ENCODE peak calls at places on chromosomes 13 and 19, in nine cellular contexts. O, P, Y, F, I, X, C, W and U are unnamed samples.

GRCh38 chr19:12833747-12834417 is 497 bp downstream of the RTBDN start:
- DNase-seq in C (peak; percentile 31), I (no peak), O (no peak), F (peak; percentile 67), X (peak; percentile 44), W (no peak), P (no peak), Y (peak; percentile 29), U (peak; percentile 87)

GRCh38 chr19:47357788-47358680 is 8.9 kb downstream of the DHX34 start:
- DNase-seq in O (no peak), I (no peak), P (no peak), F (no peak), Y (no peak), X (no peak), C (no peak), W (no peak), U (peak; percentile 38)

GRCh38 chr19:49435670-49436069 is 5.7 kb downstream of the SLC17A7 start:
- DNase-seq in P (no peak), Y (no peak), O (no peak), X (no peak), I (no peak), F (no peak), W (no peak), C (no peak), U (no peak)

GRCh38 chr13:22793598-22794134 is 387.1 kb upstream of the SGCG start:
- DNase-seq in O (no peak), W (no peak), X (no peak), C (no peak), F (no peak), I (no peak), Y (no peak), P (no peak), U (no peak)

GRCh38 chr13:87376081-87376480 is 295.1 kb upstream of the SLITRK5 start:
- DNase-seq in W (peak; percentile 12), P (no peak), O (no peak), C (no peak), Y (no peak), X (no peak), F (no peak), I (no peak), U (no peak)

GRCh38 chr19:10417598-10418280 is 2.6 kb upstream of the PDE4A start:
- DNase-seq in Y (no peak), W (no peak), F (no peak), X (peak; percentile 28), C (no peak), P (no peak), I (no peak), O (no peak), U (peak; percentile 75)

GRCh38 chr19:19384486-19384885 is 21.0 kb upstream of the GATAD2A start:
- DNase-seq in C (no peak), O (no peak), F (no peak), P (no peak), Y (no peak), I (no peak), W (no peak), X (no peak), U (no peak)

GRCh38 chr13:76846363-76846762 is 39.8 kb downstream of the KCTD12 start:
- DNase-seq in P (no peak), W (no peak), F (no peak), X (no peak), I (no peak), O (no peak), Y (no peak), C (no peak), U (no peak)

GRCh38 chr13:113584870-113585671 is 518 bp downstream of the TFDP1 start:
- DNase-seq in Y (peak; percentile 7), C (peak; percentile 44), W (peak; percentile 16), P (no peak), X (peak; percentile 63), I (no peak), F (peak; percentile 49), O (no peak), U (peak; percentile 80)

GRCh38 chr19:55638864-55639359 is 1.9 kb upstream of the ZNF580 start:
- DNase-seq in Y (peak; percentile 43), I (no peak), C (peak; percentile 83), F (peak; percentile 83), X (peak; percentile 67), O (peak; percentile 21), P (no peak), W (no peak), U (peak; percentile 82)

GRCh38 chr13:46134961-46135522 is 30.2 kb upstream of the CPB2 start:
- DNase-seq in F (no peak), Y (no peak), I (peak; percentile 64), O (peak; percentile 2), P (no peak), W (no peak), C (no peak), X (no peak), U (no peak)

GRCh38 chr19:48639483-48640375 is 2.5 kb upstream of the DBP start:
- DNase-seq in Y (no peak), W (no peak), P (no peak), I (no peak), C (no peak), F (no peak), O (no peak), X (no peak), U (peak; percentile 77)

GRCh38 chr19:15404097-15404779 is 14.6 kb downstream of the AKAP8L start:
- DNase-seq in I (no peak), F (no peak), X (no peak), C (no peak), W (no peak), Y (no peak), O (no peak), P (no peak), U (peak; percentile 69)

GRCh38 chr19:38869836-38870607 is 8.1 kb downstream of the RINL start:
- DNase-seq in Y (peak; percentile 93), W (peak; percentile 83), I (peak; percentile 73), C (peak; percentile 95), O (peak; percentile 45), X (peak; percentile 95), P (no peak), F (peak; percentile 93), U (peak; percentile 89)

GRCh38 chr19:52993342-52994178 is 20.2 kb upstream of the ERVV-1 start:
- DNase-seq in O (peak; percentile 66), X (peak; percentile 88), Y (peak; percentile 76), C (peak; percentile 91), F (peak; percentile 71), P (peak; percentile 6), I (peak; percentile 73), W (peak; percentile 75), U (peak; percentile 90)

GRCh38 chr19:2054763-2055162 is 3.7 kb upstream of the MKNK2 start:
- DNase-seq in P (no peak), Y (no peak), O (no peak), F (no peak), I (no peak), C (no peak), X (no peak), W (peak; percentile 27), U (peak; percentile 65)

GRCh38 chr13:42355118-42355840 is 83.3 kb downstream of the AKAP11 start:
- DNase-seq in W (no peak), F (peak; percentile 87), O (no peak), I (no peak), Y (no peak), P (no peak), C (peak; percentile 85), X (peak; percentile 63), U (peak; percentile 50)

GRCh38 chr13:113151745-113152707 is 6.4 kb upstream of the PROZ start:
- DNase-seq in I (no peak), W (no peak), C (peak; percentile 49), O (peak; percentile 74), P (no peak), F (peak; percentile 13), X (peak; percentile 17), Y (no peak), U (peak; percentile 96)

GRCh38 chr19:12574036-12574435 is 22.8 kb upstream of the ZNF564 start:
- DNase-seq in F (no peak), I (no peak), C (peak; percentile 40), X (no peak), Y (no peak), P (no peak), W (no peak), O (no peak), U (no peak)

GRCh38 chr13:99980201-99981114 is 1.1 kb upstream of the ZIC2 start:
- DNase-seq in I (peak; percentile 38), W (peak; percentile 71), F (peak; percentile 83), Y (peak; percentile 47), P (no peak), O (peak; percentile 43), C (peak; percentile 73), X (peak; percentile 77), U (peak; percentile 98)

GRCh38 chr13:63044617-63045016 is 1629.0 kb upstream of the PCDH20 start:
- DNase-seq in X (no peak), C (no peak), Y (no peak), F (no peak), O (no peak), W (no peak), I (no peak), P (no peak), U (no peak)

GRCh38 chr19:54201172-54201701 is 579 bp downstream of the RPS9 start:
- DNase-seq in Y (no peak), C (no peak), X (no peak), O (no peak), F (no peak), W (no peak), P (no peak), I (no peak), U (no peak)